ENCODE peak calls at places on chromosomes 7 and 10, in seven cellular contexts. S, M, E, B, T, D and I are unnamed samples.

GRCh38 chr10:114356786-114357588 is 47.3 kb downstream of the AFAP1L2 start:
- DNase-seq in S (no peak), M (no peak), E (peak; percentile 59), B (no peak), T (no peak), D (no peak), I (no peak)

GRCh38 chr7:82615527-82615926 is 171.9 kb upstream of the CACNA2D1 start:
- DNase-seq in S (no peak), M (no peak), E (no peak), B (no peak), T (no peak), D (no peak), I (no peak)

GRCh38 chr7:45566386-45566785 is 7.8 kb upstream of the ADCY1 start:
- DNase-seq in S (no peak), M (no peak), E (no peak), B (no peak), T (no peak), D (no peak), I (no peak)

GRCh38 chr7:142749218-142749993 is at the start of gene PRSS1:
- DNase-seq in S (no peak), M (no peak), E (no peak), B (no peak), T (no peak), D (no peak), I (no peak)

GRCh38 chr10:132574783-132575319 is 37.3 kb downstream of the INPP5A start:
- DNase-seq in S (no peak), M (no peak), E (no peak), B (no peak), T (no peak), D (no peak), I (no peak)

GRCh38 chr10:88386878-88387773 is 196.0 kb downstream of the RNLS start:
- DNase-seq in S (peak; percentile 21), M (no peak), E (peak; percentile 72), B (peak; percentile 35), T (peak; percentile 27), D (peak; percentile 65), I (peak; percentile 44)

GRCh38 chr7:27936244-27937102 is 196.5 kb downstream of the TAX1BP1 start:
- DNase-seq in S (no peak), M (no peak), E (no peak), B (no peak), T (no peak), D (no peak), I (no peak)

GRCh38 chr10:60048146-60048545 is 141.8 kb upstream of the CCDC6 start:
- DNase-seq in S (no peak), M (peak; percentile 14), E (peak; percentile 15), B (no peak), T (peak; percentile 9), D (no peak), I (no peak)

GRCh38 chr7:74372511-74373111 is 81.1 kb upstream of the GTF2IRD1 start:
- DNase-seq in S (peak; percentile 66), M (peak; percentile 23), E (peak; percentile 40), B (peak; percentile 54), T (no peak), D (no peak), I (no peak)

GRCh38 chr7:114356133-114356532 is 58.5 kb upstream of the FOXP2 start:
- DNase-seq in S (no peak), M (no peak), E (peak; percentile 5), B (no peak), T (no peak), D (no peak), I (no peak)

GRCh38 chr10:112956631-112957350 is 6.7 kb downstream of the TCF7L2 start:
- DNase-seq in S (no peak), M (no peak), E (no peak), B (no peak), T (no peak), D (no peak), I (no peak)

GRCh38 chr10:97050205-97050745 is 135.5 kb downstream of the SLIT1 start:
- DNase-seq in S (no peak), M (no peak), E (no peak), B (no peak), T (no peak), D (no peak), I (no peak)